ENCODE peak calls at places on chromosomes 6 and 20, in ten cellular contexts. One of them, this sample, is unnamed.

GRCh38 chr20:16544949-16545348 is 28.3 kb downstream of the KIF16B start:
- DNase-seq in OCI-LY7: no peak
- DNase-seq in endodermal cell: no peak
- DNase-seq in keratinocyte: no peak
- DNase-seq in AG04450: no peak
- DNase-seq in fibroblast of pulmonary artery: no peak
- DNase-seq in DND-41: no peak
- DNase-seq in fibroblast of mammary gland: no peak
- DNase-seq in Caco-2: no peak
- DNase-seq in heart right ventricle: no peak
- DNase-seq in this sample: no peak

GRCh38 chr20:45781391-45781931 is 10.2 kb downstream of the WFDC3 start:
- DNase-seq in OCI-LY7: no peak
- DNase-seq in endodermal cell: no peak
- DNase-seq in keratinocyte: peak; percentile 71
- DNase-seq in AG04450: peak; percentile 83
- DNase-seq in fibroblast of pulmonary artery: peak; percentile 78
- DNase-seq in DND-41: no peak
- DNase-seq in fibroblast of mammary gland: peak; percentile 97
- DNase-seq in Caco-2: no peak
- DNase-seq in heart right ventricle: no peak
- DNase-seq in this sample: peak; percentile 85

GRCh38 chr6:10398439-10399218 is 16.2 kb downstream of the TFAP2A start:
- DNase-seq in OCI-LY7: no peak
- DNase-seq in endodermal cell: no peak
- DNase-seq in keratinocyte: no peak
- DNase-seq in AG04450: no peak
- DNase-seq in fibroblast of pulmonary artery: no peak
- DNase-seq in DND-41: no peak
- DNase-seq in fibroblast of mammary gland: no peak
- DNase-seq in Caco-2: no peak
- DNase-seq in heart right ventricle: no peak
- DNase-seq in this sample: no peak

GRCh38 chr6:111721677-111722219 is 116.1 kb upstream of the TRAF3IP2 start:
- DNase-seq in OCI-LY7: peak; percentile 55
- DNase-seq in endodermal cell: peak; percentile 86
- DNase-seq in keratinocyte: no peak
- DNase-seq in AG04450: no peak
- DNase-seq in fibroblast of pulmonary artery: peak; percentile 81
- DNase-seq in DND-41: peak; percentile 52
- DNase-seq in fibroblast of mammary gland: peak; percentile 91
- DNase-seq in Caco-2: no peak
- DNase-seq in heart right ventricle: peak; percentile 20
- DNase-seq in this sample: peak; percentile 36

GRCh38 chr20:19602660-19603389 is 155.2 kb upstream of the RIN2 start:
- DNase-seq in OCI-LY7: no peak
- DNase-seq in endodermal cell: no peak
- DNase-seq in keratinocyte: no peak
- DNase-seq in AG04450: no peak
- DNase-seq in fibroblast of pulmonary artery: no peak
- DNase-seq in DND-41: no peak
- DNase-seq in fibroblast of mammary gland: no peak
- DNase-seq in Caco-2: no peak
- DNase-seq in heart right ventricle: no peak
- DNase-seq in this sample: no peak

GRCh38 chr6:134795696-134796095 is 154.2 kb downstream of the ALDH8A1 start:
- DNase-seq in OCI-LY7: no peak
- DNase-seq in endodermal cell: no peak
- DNase-seq in keratinocyte: no peak
- DNase-seq in AG04450: no peak
- DNase-seq in fibroblast of pulmonary artery: peak; percentile 43
- DNase-seq in DND-41: no peak
- DNase-seq in fibroblast of mammary gland: no peak
- DNase-seq in Caco-2: no peak
- DNase-seq in heart right ventricle: no peak
- DNase-seq in this sample: peak; percentile 29

GRCh38 chr6:87029711-87030314 is 65.1 kb downstream of the CGA start:
- DNase-seq in OCI-LY7: peak; percentile 62
- DNase-seq in endodermal cell: no peak
- DNase-seq in keratinocyte: peak; percentile 4
- DNase-seq in AG04450: peak; percentile 26
- DNase-seq in fibroblast of pulmonary artery: peak; percentile 75
- DNase-seq in DND-41: no peak
- DNase-seq in fibroblast of mammary gland: peak; percentile 72
- DNase-seq in Caco-2: no peak
- DNase-seq in heart right ventricle: no peak
- DNase-seq in this sample: peak; percentile 69

GRCh38 chr6:142960098-142960497 is 15.1 kb upstream of the HIVEP2 start:
- DNase-seq in OCI-LY7: no peak
- DNase-seq in endodermal cell: no peak
- DNase-seq in keratinocyte: no peak
- DNase-seq in AG04450: no peak
- DNase-seq in fibroblast of pulmonary artery: peak; percentile 51
- DNase-seq in DND-41: no peak
- DNase-seq in fibroblast of mammary gland: peak; percentile 82
- DNase-seq in Caco-2: no peak
- DNase-seq in heart right ventricle: no peak
- DNase-seq in this sample: peak; percentile 53

DNA sequence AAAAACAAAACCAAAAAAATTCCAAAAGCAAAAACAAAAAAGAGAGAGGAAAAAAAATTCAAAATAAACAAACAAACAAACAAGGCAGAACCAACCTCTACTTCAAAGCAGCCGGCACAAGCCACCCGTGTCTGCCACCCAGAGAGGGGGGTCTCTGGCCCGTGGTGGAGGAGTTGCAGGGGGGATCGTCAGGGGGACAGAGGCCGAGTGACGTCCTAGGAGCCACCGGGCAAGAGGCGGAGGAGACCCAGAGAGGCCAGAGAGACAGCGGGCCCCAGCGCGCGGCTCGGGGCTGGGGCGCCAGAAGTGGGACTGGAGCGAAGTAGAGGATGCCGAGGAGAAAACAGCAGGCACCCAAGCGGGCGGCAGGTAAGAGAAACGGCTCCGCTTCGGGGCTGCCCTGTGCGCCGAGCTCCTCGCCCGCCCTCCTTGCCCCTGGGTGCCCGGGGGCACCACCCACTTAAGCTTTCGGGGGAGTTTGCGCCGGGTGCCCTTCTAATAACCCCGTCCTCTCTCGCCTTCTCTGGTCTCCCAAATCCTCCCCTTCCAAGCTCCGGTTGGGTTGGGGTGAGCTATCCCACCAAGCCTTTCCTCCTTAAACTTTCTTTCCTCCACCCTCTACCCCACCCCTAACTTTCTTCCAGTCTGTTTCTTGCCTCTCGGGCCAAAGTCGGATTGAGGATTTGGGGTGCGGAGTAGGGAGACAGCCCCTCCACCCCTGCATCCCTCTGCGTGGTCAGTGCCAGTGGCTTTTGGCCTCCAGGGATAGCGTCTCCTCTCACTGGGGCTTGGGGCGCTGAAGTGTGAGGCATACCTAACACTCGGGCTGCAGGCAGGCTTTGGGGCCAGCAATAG is 1.0 kb downstream of the TSHZ2 start:
- DNase-seq in OCI-LY7: no peak
- DNase-seq in endodermal cell: peak; percentile 78
- DNase-seq in keratinocyte: no peak
- DNase-seq in AG04450: no peak
- DNase-seq in fibroblast of pulmonary artery: no peak
- DNase-seq in DND-41: no peak
- DNase-seq in fibroblast of mammary gland: peak; percentile 10
- DNase-seq in Caco-2: no peak
- DNase-seq in heart right ventricle: peak; percentile 19
- DNase-seq in this sample: no peak
- H3K4me3 ChIP-seq in OCI-LY7: no peak overlapping the region
- H3K4me3 ChIP-seq in endodermal cell: peak overlapping the region; percentile 85
- H3K4me3 ChIP-seq in keratinocyte: peak overlapping the region; percentile 85
- H3K4me3 ChIP-seq in AG04450: no peak overlapping the region
- H3K4me3 ChIP-seq in fibroblast of pulmonary artery: peak overlapping the region; percentile 56
- H3K4me3 ChIP-seq in DND-41: no peak overlapping the region
- H3K4me3 ChIP-seq in fibroblast of mammary gland: peak overlapping the region; percentile 56
- H3K4me3 ChIP-seq in Caco-2: no peak overlapping the region
- H3K4me3 ChIP-seq in heart right ventricle: peak overlapping the region; percentile 51
- H3K4me3 ChIP-seq in this sample: peak overlapping the region; percentile 53

GRCh38 chr6:85460154-85460950 is 10.5 kb downstream of the NT5E start:
- DNase-seq in OCI-LY7: no peak
- DNase-seq in endodermal cell: peak; percentile 36
- DNase-seq in keratinocyte: no peak
- DNase-seq in AG04450: no peak
- DNase-seq in fibroblast of pulmonary artery: peak; percentile 36
- DNase-seq in DND-41: no peak
- DNase-seq in fibroblast of mammary gland: no peak
- DNase-seq in Caco-2: no peak
- DNase-seq in heart right ventricle: no peak
- DNase-seq in this sample: peak; percentile 53
- TF ChIP-seq CTCF in OCI-LY7: peak; percentile 25
- TF ChIP-seq CTCF in endodermal cell: no peak
- TF ChIP-seq CTCF in keratinocyte: no peak
- TF ChIP-seq CTCF in AG04450: no peak
- TF ChIP-seq CTCF in fibroblast of pulmonary artery: no peak
- TF ChIP-seq CTCF in DND-41: no peak
- TF ChIP-seq CTCF in fibroblast of mammary gland: no peak
- TF ChIP-seq CTCF in Caco-2: no peak
- TF ChIP-seq CTCF in heart right ventricle: no peak
- TF ChIP-seq CTCF in this sample: no peak

DNA sequence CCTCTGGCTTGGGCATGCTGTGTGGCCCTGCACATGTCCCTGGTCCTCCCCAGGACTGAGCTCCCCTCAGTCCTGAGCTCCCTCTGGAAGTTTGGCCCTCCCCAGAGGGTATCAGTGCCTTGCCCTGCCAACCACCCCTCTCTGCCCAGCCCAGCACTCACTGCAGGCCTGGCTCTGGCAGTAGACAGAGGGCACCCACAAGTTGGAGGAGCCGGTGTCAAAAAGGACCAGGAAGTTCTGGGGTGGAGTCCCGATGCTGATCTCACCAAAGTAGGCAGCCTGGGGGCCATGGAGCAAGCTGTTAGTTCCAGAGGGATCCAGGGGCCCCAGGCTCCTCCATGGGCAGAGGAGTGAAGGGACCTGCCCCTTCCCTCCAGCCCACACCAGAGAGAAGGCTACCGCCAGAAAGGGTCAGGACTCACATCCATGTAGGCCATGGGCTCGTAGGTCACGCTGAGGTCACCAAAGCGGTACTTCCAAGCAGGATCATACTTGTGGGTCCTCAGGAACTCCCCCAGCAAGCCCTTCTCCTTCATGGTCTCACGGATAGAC is 2.9 kb downstream of the PGC start:
- DNase-seq in OCI-LY7: no peak
- DNase-seq in endodermal cell: no peak
- DNase-seq in keratinocyte: no peak
- DNase-seq in AG04450: no peak
- DNase-seq in fibroblast of pulmonary artery: no peak
- DNase-seq in DND-41: no peak
- DNase-seq in fibroblast of mammary gland: no peak
- DNase-seq in Caco-2: no peak
- DNase-seq in heart right ventricle: no peak
- DNase-seq in this sample: no peak
- H3K4me3 ChIP-seq in OCI-LY7: no peak overlapping the region
- H3K4me3 ChIP-seq in endodermal cell: no peak overlapping the region
- H3K4me3 ChIP-seq in keratinocyte: no peak overlapping the region
- H3K4me3 ChIP-seq in AG04450: no peak overlapping the region
- H3K4me3 ChIP-seq in fibroblast of pulmonary artery: no peak overlapping the region
- H3K4me3 ChIP-seq in DND-41: no peak overlapping the region
- H3K4me3 ChIP-seq in fibroblast of mammary gland: no peak overlapping the region
- H3K4me3 ChIP-seq in Caco-2: no peak overlapping the region
- H3K4me3 ChIP-seq in heart right ventricle: no peak overlapping the region
- H3K4me3 ChIP-seq in this sample: no peak overlapping the region

GRCh38 chr6:14123331-14124105 is 5.9 kb downstream of the CD83 start:
- DNase-seq in OCI-LY7: no peak
- DNase-seq in endodermal cell: no peak
- DNase-seq in keratinocyte: no peak
- DNase-seq in AG04450: no peak
- DNase-seq in fibroblast of pulmonary artery: no peak
- DNase-seq in DND-41: no peak
- DNase-seq in fibroblast of mammary gland: no peak
- DNase-seq in Caco-2: no peak
- DNase-seq in heart right ventricle: no peak
- DNase-seq in this sample: no peak
- TF ChIP-seq CTCF in OCI-LY7: no peak
- TF ChIP-seq CTCF in endodermal cell: no peak
- TF ChIP-seq CTCF in keratinocyte: no peak
- TF ChIP-seq CTCF in AG04450: no peak
- TF ChIP-seq CTCF in fibroblast of pulmonary artery: no peak
- TF ChIP-seq CTCF in DND-41: no peak
- TF ChIP-seq CTCF in fibroblast of mammary gland: no peak
- TF ChIP-seq CTCF in Caco-2: no peak
- TF ChIP-seq CTCF in heart right ventricle: no peak
- TF ChIP-seq CTCF in this sample: no peak

GRCh38 chr6:90948540-90948939 is 361.7 kb upstream of the MAP3K7 start:
- DNase-seq in OCI-LY7: no peak
- DNase-seq in endodermal cell: no peak
- DNase-seq in keratinocyte: no peak
- DNase-seq in AG04450: no peak
- DNase-seq in fibroblast of pulmonary artery: no peak
- DNase-seq in DND-41: no peak
- DNase-seq in fibroblast of mammary gland: no peak
- DNase-seq in Caco-2: no peak
- DNase-seq in heart right ventricle: no peak
- DNase-seq in this sample: no peak

GRCh38 chr6:90955246-90955645 is 368.4 kb upstream of the MAP3K7 start:
- DNase-seq in OCI-LY7: no peak
- DNase-seq in endodermal cell: no peak
- DNase-seq in keratinocyte: no peak
- DNase-seq in AG04450: no peak
- DNase-seq in fibroblast of pulmonary artery: no peak
- DNase-seq in DND-41: no peak
- DNase-seq in fibroblast of mammary gland: no peak
- DNase-seq in Caco-2: no peak
- DNase-seq in heart right ventricle: no peak
- DNase-seq in this sample: no peak

GRCh38 chr6:90953405-90954161 is 366.7 kb upstream of the MAP3K7 start:
- DNase-seq in OCI-LY7: no peak
- DNase-seq in endodermal cell: no peak
- DNase-seq in keratinocyte: no peak
- DNase-seq in AG04450: no peak
- DNase-seq in fibroblast of pulmonary artery: no peak
- DNase-seq in DND-41: no peak
- DNase-seq in fibroblast of mammary gland: no peak
- DNase-seq in Caco-2: no peak
- DNase-seq in heart right ventricle: no peak
- DNase-seq in this sample: no peak
- H3K4me3 ChIP-seq in OCI-LY7: no peak overlapping the region
- H3K4me3 ChIP-seq in endodermal cell: no peak overlapping the region
- H3K4me3 ChIP-seq in keratinocyte: no peak overlapping the region
- H3K4me3 ChIP-seq in AG04450: no peak overlapping the region
- H3K4me3 ChIP-seq in fibroblast of pulmonary artery: no peak overlapping the region
- H3K4me3 ChIP-seq in DND-41: no peak overlapping the region
- H3K4me3 ChIP-seq in fibroblast of mammary gland: no peak overlapping the region
- H3K4me3 ChIP-seq in Caco-2: no peak overlapping the region
- H3K4me3 ChIP-seq in heart right ventricle: no peak overlapping the region
- H3K4me3 ChIP-seq in this sample: no peak overlapping the region

DNA sequence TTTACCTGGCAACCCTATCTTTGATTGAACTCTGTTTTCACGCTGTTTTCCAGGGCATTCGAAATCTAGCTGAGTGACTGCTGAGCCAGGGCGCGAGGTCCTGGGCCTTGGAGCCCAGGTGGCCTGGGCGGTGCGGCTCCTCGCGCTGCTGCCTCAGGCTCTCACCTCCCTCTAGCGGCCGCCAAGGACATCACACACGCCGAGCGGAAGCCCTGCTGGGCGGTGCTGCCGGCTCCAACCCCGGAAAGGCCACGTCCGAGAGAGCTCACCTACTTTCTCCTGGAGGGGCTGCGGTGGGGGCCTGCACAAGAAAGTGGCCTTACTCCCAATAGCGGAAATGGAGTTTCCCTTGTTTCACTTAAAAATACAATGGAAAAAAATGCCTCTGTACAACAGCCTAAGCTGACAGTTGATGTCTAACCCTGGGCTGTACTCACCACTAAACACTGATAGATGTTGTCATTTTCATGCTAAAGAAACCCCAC is 77.7 kb downstream of the ELOVL4 start:
- DNase-seq in OCI-LY7: peak; percentile 87
- DNase-seq in endodermal cell: peak; percentile 94
- DNase-seq in keratinocyte: no peak
- DNase-seq in AG04450: peak; percentile 21
- DNase-seq in fibroblast of pulmonary artery: peak; percentile 75
- DNase-seq in DND-41: peak; percentile 88
- DNase-seq in fibroblast of mammary gland: peak; percentile 63
- DNase-seq in Caco-2: peak; percentile 80
- DNase-seq in heart right ventricle: peak; percentile 78
- DNase-seq in this sample: peak; percentile 67
- TF ChIP-seq CTCF in OCI-LY7: peak; percentile 85
- TF ChIP-seq CTCF in endodermal cell: peak; percentile 95
- TF ChIP-seq CTCF in keratinocyte: peak; percentile 89
- TF ChIP-seq CTCF in AG04450: peak; percentile 96
- TF ChIP-seq CTCF in fibroblast of pulmonary artery: peak; percentile 90
- TF ChIP-seq CTCF in DND-41: peak; percentile 96
- TF ChIP-seq CTCF in fibroblast of mammary gland: peak; percentile 76
- TF ChIP-seq CTCF in Caco-2: peak; percentile 95
- TF ChIP-seq CTCF in heart right ventricle: peak; percentile 92
- TF ChIP-seq CTCF in this sample: peak; percentile 96